ENCODE peak calls at places on chromosome 18, in ten cellular contexts. S, C, W, R, L, M, Q, K, O and P are unnamed samples. For H3K4me1, H3K27me3 and H3K36me3, the result is how much of the 10 kb centered on the place peaks cover.

GRCh38 chr18:46942646-46943045 is 25.2 kb downstream of the KATNAL2 start:
- DNase-seq in C (no peak), K (no peak), W (no peak), O (no peak), M (no peak), S (no peak), L (no peak), R (no peak), Q (no peak), P (no peak)

GRCh38 chr18:24271381-24272331 is 126.0 kb downstream of the OSBPL1A start:
- DNase-seq in L (no peak), O (peak), S (peak), W (peak), R (peak), C (no peak), M (peak), Q (peak), K (peak), P (peak)

GRCh38 chr18:9516437-9517064 is 41.2 kb downstream of the RALBP1 start:
- DNase-seq in C (no peak), S (no peak), O (no peak), L (peak), Q (peak), M (no peak), K (no peak), W (peak), R (no peak), P (no peak)

GRCh38 chr18:60549338-60549960 is 176.9 kb upstream of the MC4R start:
- DNase-seq in L (no peak), C (no peak), K (no peak), S (no peak), Q (peak), O (no peak), R (peak), M (no peak), W (peak), P (peak)

GRCh38 chr18:73101977-73102376 is 234.2 kb upstream of the NETO1 start:
- DNase-seq in L (no peak), O (no peak), M (no peak), S (no peak), K (no peak), W (peak), Q (no peak), R (no peak), C (no peak), P (no peak)

GRCh38 chr18:70931942-70932814 is 643.3 kb downstream of the SOCS6 start:
- DNase-seq in O (no peak), L (no peak), K (no peak), W (peak), S (no peak), C (no peak), M (no peak), Q (peak), R (no peak), P (peak)

GRCh38 chr18:60019463-60019840 is 119.7 kb downstream of the PMAIP1 start:
- DNase-seq in Q (no peak), K (no peak), L (no peak), M (no peak), O (no peak), C (no peak), S (no peak), W (peak), R (peak), P (no peak)

GRCh38 chr18:35334183-35334582 is 10.0 kb downstream of the ZNF24 start:
- DNase-seq in Q (no peak), W (no peak), K (no peak), R (no peak), O (no peak), L (no peak), S (no peak), M (no peak), C (no peak), P (no peak)

GRCh38 chr18:38759457-38759856 is 1193.9 kb upstream of the CELF4 start:
- DNase-seq in R (no peak), C (no peak), M (no peak), S (no peak), O (no peak), L (no peak), W (no peak), Q (no peak), K (no peak), P (no peak)

GRCh38 chr18:75433098-75433497 is 5.6 kb upstream of the SMIM21 start:
- DNase-seq in R (no peak), S (no peak), W (no peak), Q (no peak), K (no peak), L (no peak), M (no peak), C (no peak), O (no peak), P (no peak)

GRCh38 chr18:335741-336140 is 67.9 kb upstream of the THOC1 start:
- DNase-seq in O (no peak), S (no peak), W (no peak), R (no peak), K (no peak), C (no peak), Q (no peak), L (no peak), M (no peak), P (no peak)

GRCh38 chr18:48813833-48814489 is 136.8 kb downstream of the SMAD7 start:
- DNase-seq in C (peak), Q (peak), K (peak), S (no peak), L (no peak), M (no peak), O (peak), W (no peak), R (no peak), P (no peak)

GRCh38 chr18:332007-332406 is 64.2 kb upstream of the THOC1 start:
- DNase-seq in W (no peak), S (no peak), L (no peak), K (no peak), M (no peak), R (no peak), C (no peak), O (no peak), Q (peak), P (no peak)

GRCh38 chr18:23927821-23928746 is 86.5 kb upstream of the TTC39C start:
- DNase-seq in Q (no peak), O (no peak), K (no peak), W (peak), M (no peak), L (no peak), R (no peak), S (no peak), C (no peak), P (peak)

GRCh38 chr18:4433762-4434161 is 21.3 kb downstream of the DLGAP1 start:
- DNase-seq in L (no peak), W (peak), C (no peak), Q (no peak), K (no peak), S (no peak), M (no peak), O (no peak), R (no peak), P (no peak)

GRCh38 chr18:47334966-47335365 is 83.5 kb upstream of the SKOR2 start:
- DNase-seq in O (no peak), W (no peak), M (no peak), S (no peak), C (no peak), K (no peak), L (no peak), R (no peak), Q (no peak), P (no peak)

GRCh38 chr18:32937007-32937540 is 164.3 kb upstream of the KLHL14 start:
- DNase-seq in K (no peak), Q (no peak), C (no peak), W (peak), S (no peak), M (no peak), R (no peak), O (no peak), L (no peak), P (no peak)

GRCh38 chr18:26635466-26635865 is 87.1 kb upstream of the KCTD1 start:
- DNase-seq in K (no peak), C (no peak), R (no peak), L (no peak), Q (no peak), S (no peak), M (no peak), O (no peak), W (no peak), P (no peak)

GRCh38 chr18:78021196-78021595 is 771.5 kb downstream of the GALR1 start:
- DNase-seq in L (no peak), Q (no peak), O (no peak), R (no peak), C (no peak), M (no peak), K (no peak), W (no peak), S (no peak), P (no peak)

GRCh38 chr18:46071894-46072867 is at the start of gene PSTPIP2:
- DNase-seq in W (peak), R (peak), O (peak), L (no peak), M (peak), Q (peak), S (peak), K (peak), C (peak), P (peak)

GRCh38 chr18:24342347-24342746 is 55.3 kb downstream of the OSBPL1A start:
- DNase-seq in R (peak), W (no peak), K (no peak), Q (no peak), M (no peak), S (no peak), O (no peak), L (no peak), C (no peak), P (no peak)

GRCh38 chr18:48949051-48949605 is 1.6 kb downstream of the SMAD7 start:
- DNase-seq in W (no peak), R (no peak), C (peak), M (peak), K (peak), L (no peak), S (no peak), Q (peak), O (peak), P (no peak)

GRCh38 chr18:57273194-57273593 is 79.2 kb upstream of the ST8SIA3 start:
- DNase-seq in R (no peak), Q (no peak), M (no peak), S (no peak), C (no peak), K (no peak), W (no peak), L (no peak), O (no peak), P (no peak)

DNA sequence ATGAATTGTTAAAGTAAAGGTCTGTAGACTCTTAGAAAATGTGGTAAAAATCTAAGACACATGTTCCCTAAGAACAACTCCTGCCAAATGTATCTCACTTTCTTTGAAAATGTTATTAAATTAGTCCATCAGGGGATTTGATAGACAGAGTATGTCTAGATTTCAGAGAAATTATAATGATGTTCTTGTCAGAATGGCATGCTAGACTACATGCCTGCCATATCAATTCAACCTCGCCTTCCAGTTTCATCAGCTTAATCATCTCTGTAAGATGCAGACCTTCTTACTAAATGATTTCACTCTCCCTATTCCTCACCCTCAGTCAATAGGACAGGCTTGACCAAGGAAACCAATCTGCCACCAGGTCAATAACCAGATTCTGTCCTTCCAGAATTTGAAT is 368.4 kb downstream of the TXNL1 start:
- DNase-seq in M (no peak), Q (no peak), L (no peak), O (no peak), W (peak), C (no peak), R (no peak), K (no peak), S (no peak), P (no peak)
- H3K4me1 ChIP-seq in M (under half), Q (under half), L (under half), O (under half), W (under half), C (under half), R (under half), K (under half), S (under half), P (under half)

GRCh38 chr18:62328775-62329525 is 3.8 kb downstream of the TNFRSF11A start:
- DNase-seq in R (no peak), K (no peak), M (no peak), W (no peak), L (no peak), Q (no peak), C (no peak), S (no peak), O (no peak), P (no peak)

GRCh38 chr18:62329676-62330454 is 4.8 kb downstream of the TNFRSF11A start:
- DNase-seq in W (peak), M (peak), S (no peak), K (no peak), Q (no peak), R (no peak), C (no peak), L (no peak), O (no peak), P (no peak)

GRCh38 chr18:62326646-62327348 is 1.7 kb downstream of the TNFRSF11A start:
- DNase-seq in Q (no peak), M (no peak), R (no peak), C (no peak), O (no peak), K (no peak), W (no peak), S (no peak), L (no peak), P (no peak)

GRCh38 chr18:62325806-62326645 is 916 bp downstream of the TNFRSF11A start:
- DNase-seq in S (no peak), O (no peak), W (peak), R (peak), M (no peak), K (peak), Q (no peak), C (no peak), L (no peak), P (peak)

DNA sequence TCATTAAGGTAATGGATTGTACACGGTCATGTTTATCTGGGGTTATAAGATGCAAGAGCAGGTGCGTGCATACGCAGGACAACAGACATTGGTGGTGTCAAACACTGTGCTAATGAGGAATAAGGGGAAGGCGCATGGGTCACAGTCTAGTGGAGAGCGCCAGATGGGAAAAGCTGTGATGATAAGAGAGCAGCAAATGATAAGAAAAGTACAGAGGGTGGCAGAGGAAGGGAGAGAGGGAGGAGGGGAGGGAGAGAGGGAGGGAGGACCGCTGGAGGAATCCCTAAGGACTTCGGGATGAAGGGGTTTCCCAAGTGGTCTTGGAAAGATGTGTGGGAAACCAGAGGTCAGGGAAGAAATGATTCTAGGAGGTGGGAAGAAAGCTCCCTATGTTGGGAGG is 2.9 kb downstream of the TNFRSF11A start:
- DNase-seq in M (no peak), R (no peak), L (no peak), O (no peak), W (no peak), C (no peak), S (no peak), K (no peak), Q (no peak), P (no peak)
- H3K27me3 ChIP-seq in M (half or more), R (under half), L (under half), O (under half), W (under half), C (under half), S (under half), K (under half), Q (under half), P (under half)

DNA sequence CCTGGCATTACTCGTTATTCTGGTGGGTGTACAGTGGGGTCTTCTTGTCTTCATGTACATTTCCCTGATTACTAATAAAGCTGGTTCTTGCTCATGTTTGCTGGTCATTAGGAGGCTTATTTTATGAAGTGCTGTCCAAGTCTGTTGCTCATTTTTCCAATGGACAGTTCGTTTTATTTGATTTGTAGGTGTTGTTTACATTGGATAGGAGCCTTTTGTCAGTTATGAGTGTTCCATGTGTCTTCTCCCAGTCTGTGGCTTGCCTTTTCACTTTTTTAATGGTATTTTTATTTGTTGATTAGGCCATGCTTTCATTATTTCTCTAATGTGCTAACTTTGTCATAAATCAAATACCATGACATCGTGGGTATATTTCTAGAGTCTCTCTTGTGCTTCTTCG is 51.9 kb downstream of the CEP192 start:
- DNase-seq in L (no peak), C (no peak), K (no peak), Q (no peak), R (no peak), M (no peak), W (no peak), O (no peak), S (no peak), P (no peak)
- H3K36me3 ChIP-seq in L (under half), C (under half), K (under half), Q (under half), R (under half), M (half or more), W (under half), O (under half), S (under half), P (under half)

GRCh38 chr18:58316400-58316942 is 272.4 kb downstream of the NEDD4L start:
- DNase-seq in K (no peak), O (no peak), Q (no peak), M (no peak), W (no peak), C (no peak), R (no peak), L (no peak), S (no peak), P (no peak)

GRCh38 chr18:58315041-58315440 is 271.0 kb downstream of the NEDD4L start:
- DNase-seq in L (no peak), K (no peak), R (no peak), Q (no peak), O (no peak), C (no peak), S (no peak), M (no peak), W (peak), P (no peak)

GRCh38 chr18:58314284-58314683 is 270.3 kb downstream of the NEDD4L start:
- DNase-seq in M (no peak), Q (peak), K (no peak), L (no peak), C (no peak), W (peak), O (peak), R (peak), S (peak), P (no peak)

GRCh38 chr18:58315739-58316215 is 271.8 kb downstream of the NEDD4L start:
- DNase-seq in R (no peak), K (no peak), Q (no peak), W (peak), C (no peak), O (no peak), M (peak), L (no peak), S (no peak), P (no peak)

DNA sequence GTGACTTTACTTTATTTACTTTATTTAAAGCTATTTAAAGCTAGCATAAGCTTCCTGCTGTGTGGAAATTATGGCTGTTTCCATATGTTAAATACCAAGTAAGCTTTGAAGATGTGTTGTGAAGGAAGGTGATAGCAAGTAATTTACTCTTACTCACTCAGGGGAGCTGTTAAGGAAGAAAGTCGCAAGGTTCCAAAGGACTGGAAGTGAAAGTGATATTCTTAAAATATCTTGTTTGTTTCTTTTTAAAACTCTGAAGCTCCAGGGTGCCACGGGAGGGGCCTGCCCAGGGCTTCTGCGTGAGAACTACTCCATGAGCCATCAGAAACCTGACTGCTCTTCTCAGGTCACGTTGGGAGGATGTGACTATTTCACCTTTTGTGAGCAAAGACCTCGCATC is 272.9 kb downstream of the NEDD4L start:
- DNase-seq in Q (no peak), M (no peak), L (no peak), S (no peak), O (no peak), R (no peak), C (no peak), W (no peak), K (no peak), P (no peak)
- H3K4me1 ChIP-seq in Q (under half), M (under half), L (under half), S (under half), O (under half), R (under half), C (under half), W (under half), K (under half), P (under half)

GRCh38 chr18:11668441-11669169 is 20.5 kb upstream of the GNAL start:
- DNase-seq in C (no peak), W (no peak), K (no peak), L (no peak), S (no peak), O (no peak), R (no peak), M (no peak), Q (no peak), P (no peak)
- H3K27me3 ChIP-seq in C (under half), W (under half), K (under half), L (under half), S (under half), O (under half), R (under half), M (under half), Q (under half), P (under half)

GRCh38 chr18:22170421-22171262 is 1.3 kb downstream of the GATA6 start:
- DNase-seq in R (peak), K (peak), Q (peak), C (no peak), S (peak), L (no peak), M (peak), W (peak), O (peak), P (no peak)
- H3K36me3 ChIP-seq in R (under half), K (under half), Q (under half), C (under half), S (under half), L (under half), M (under half), W (under half), O (under half), P (under half)